ENCODE peak calls at places on chromosomes 4 and X, in eight cellular contexts. T is NCI-H1436; J is CD4-positive, CD25-positive, alpha-beta regulatory T cell; A is memory B cell; B is fibroblast of the aortic adventitia; W is mammary epithelial cell; I is stimulated activated naive CD4-positive, alpha-beta T cell; C is GM12865. R is an unnamed sample.

GRCh38 chrX:95427389-95427788 is 1257.3 kb upstream of the DIAPH2 start:
- DNase-seq in J (no peak), A (no peak), I (no peak), B (peak), T (no peak), W (peak), C (no peak), R (no peak)

GRCh38 chr4:172982151-172982590 is 186.4 kb upstream of the GALNT7 start:
- DNase-seq in W (peak), T (peak), C (peak), J (no peak), B (peak), I (no peak), A (no peak), R (no peak)

GRCh38 chr4:179097741-179098140 is 1655.5 kb upstream of the AGA start:
- DNase-seq in J (no peak), T (no peak), W (no peak), C (peak), A (no peak), I (no peak), B (no peak), R (no peak)

GRCh38 chr4:7384929-7385890 is 49.5 kb downstream of the PSAPL1 start:
- DNase-seq in T (no peak), J (no peak), I (no peak), B (no peak), W (no peak), A (no peak), C (no peak), R (no peak)

GRCh38 chr4:140926672-140927071 is 170.5 kb upstream of the TBC1D9 start:
- DNase-seq in I (no peak), J (no peak), C (no peak), B (no peak), A (no peak), T (no peak), W (no peak), R (no peak)

GRCh38 chr4:24285759-24286158 is 298.6 kb downstream of the DHX15 start:
- DNase-seq in T (no peak), I (no peak), B (no peak), C (no peak), J (no peak), W (no peak), A (no peak), R (no peak)

GRCh38 chr4:64588507-64588906 is 179.3 kb upstream of the TECRL start:
- DNase-seq in J (no peak), A (no peak), I (no peak), B (no peak), T (no peak), W (no peak), C (no peak), R (no peak)

GRCh38 chr4:115720611-115721010 is 607.2 kb upstream of the NDST4 start:
- DNase-seq in J (no peak), I (no peak), B (no peak), C (no peak), T (no peak), W (peak), A (no peak), R (no peak)

GRCh38 chr4:4858527-4858926 is 938 bp upstream of the MSX1 start:
- DNase-seq in A (no peak), W (no peak), C (no peak), T (no peak), J (no peak), B (no peak), I (no peak), R (no peak)

GRCh38 chrX:45295587-45295986 is 94.9 kb upstream of the DIPK2B start:
- DNase-seq in A (no peak), B (peak), T (no peak), I (no peak), J (no peak), W (peak), C (no peak), R (no peak)

GRCh38 chr4:136369073-136369472 is 1163.2 kb downstream of the PCDH18 start:
- DNase-seq in A (no peak), C (no peak), T (no peak), W (no peak), J (no peak), I (no peak), B (no peak), R (no peak)

GRCh38 chr4:52877006-52877405 is 14.9 kb downstream of the RASL11B start:
- DNase-seq in B (no peak), W (no peak), A (no peak), J (no peak), C (no peak), T (no peak), I (no peak), R (no peak)

GRCh38 chrX:69232945-69233344 is 67.7 kb upstream of the PJA1 start:
- DNase-seq in T (peak), I (no peak), C (no peak), J (no peak), B (no peak), W (no peak), A (no peak), R (peak)

R was measured in mucosa of gallbladder.